ENCODE peak calls at places on chromosomes 16 and 17, in eight cellular contexts. One of them, this sample, is unnamed. For H3K36me3, the result is how much of the 10 kb centered on the place peaks cover.

GRCh38 chr17:47806026-47806912 is 15.3 kb downstream of the OSBPL7 start:
- DNase-seq in neural progenitor cell: no peak
- DNase-seq in heart left ventricle: no peak
- DNase-seq in lower lobe of right lung: no peak
- DNase-seq in upper lobe of right lung: no peak
- DNase-seq in A673: no peak
- DNase-seq in HepG2: no peak
- DNase-seq in tibial nerve: no peak
- DNase-seq in this sample: no peak

GRCh38 chr17:34456121-34456520 is 93.1 kb upstream of the CCL1 start:
- DNase-seq in lower lobe of right lung: no peak
- DNase-seq in A673: no peak
- DNase-seq in tibial nerve: no peak
- DNase-seq in heart left ventricle: no peak
- DNase-seq in neural progenitor cell: no peak
- DNase-seq in upper lobe of right lung: no peak
- DNase-seq in HepG2: no peak
- DNase-seq in this sample: no peak

GRCh38 chr16:63983401-63983800 is 1138.5 kb downstream of the CDH11 start:
- DNase-seq in A673: no peak
- DNase-seq in upper lobe of right lung: no peak
- DNase-seq in heart left ventricle: no peak
- DNase-seq in HepG2: no peak
- DNase-seq in neural progenitor cell: no peak
- DNase-seq in lower lobe of right lung: no peak
- DNase-seq in tibial nerve: no peak
- DNase-seq in this sample: no peak

GRCh38 chr17:21418446-21419298 is 42.5 kb downstream of the KCNJ12 start:
- DNase-seq in tibial nerve: no peak
- DNase-seq in A673: no peak
- DNase-seq in HepG2: no peak
- DNase-seq in heart left ventricle: no peak
- DNase-seq in lower lobe of right lung: no peak
- DNase-seq in upper lobe of right lung: peak
- DNase-seq in neural progenitor cell: no peak
- DNase-seq in this sample: peak

GRCh38 chr17:79515646-79516604 is 94.9 kb downstream of the RBFOX3 start:
- DNase-seq in lower lobe of right lung: no peak
- DNase-seq in neural progenitor cell: peak
- DNase-seq in heart left ventricle: no peak
- DNase-seq in HepG2: no peak
- DNase-seq in tibial nerve: no peak
- DNase-seq in A673: no peak
- DNase-seq in upper lobe of right lung: no peak
- DNase-seq in this sample: no peak

GRCh38 chr16:6967796-6968195 is 364.8 kb upstream of the RBFOX1 start:
- DNase-seq in tibial nerve: no peak
- DNase-seq in A673: no peak
- DNase-seq in heart left ventricle: no peak
- DNase-seq in upper lobe of right lung: no peak
- DNase-seq in HepG2: no peak
- DNase-seq in neural progenitor cell: peak
- DNase-seq in lower lobe of right lung: no peak
- DNase-seq in this sample: no peak

GRCh38 chr17:2253768-2254406 is 49.7 kb downstream of the SMG6 start:
- DNase-seq in neural progenitor cell: no peak
- DNase-seq in lower lobe of right lung: no peak
- DNase-seq in upper lobe of right lung: no peak
- DNase-seq in tibial nerve: no peak
- DNase-seq in A673: no peak
- DNase-seq in heart left ventricle: no peak
- DNase-seq in HepG2: no peak
- DNase-seq in this sample: no peak

GRCh38 chr17:72031219-72031906 is 89.5 kb upstream of the SOX9 start:
- DNase-seq in HepG2: no peak
- DNase-seq in lower lobe of right lung: no peak
- DNase-seq in heart left ventricle: no peak
- DNase-seq in A673: peak
- DNase-seq in neural progenitor cell: no peak
- DNase-seq in tibial nerve: no peak
- DNase-seq in upper lobe of right lung: no peak
- DNase-seq in this sample: no peak

GRCh38 chr17:74404218-74404617 is 27.7 kb upstream of the GPRC5C start:
- DNase-seq in upper lobe of right lung: no peak
- DNase-seq in lower lobe of right lung: no peak
- DNase-seq in A673: no peak
- DNase-seq in tibial nerve: no peak
- DNase-seq in neural progenitor cell: peak
- DNase-seq in heart left ventricle: no peak
- DNase-seq in HepG2: no peak
- DNase-seq in this sample: no peak

GRCh38 chr17:9725575-9725974 is 65.8 kb downstream of the DHRS7C start:
- DNase-seq in A673: no peak
- DNase-seq in lower lobe of right lung: no peak
- DNase-seq in neural progenitor cell: peak
- DNase-seq in tibial nerve: no peak
- DNase-seq in HepG2: peak
- DNase-seq in upper lobe of right lung: no peak
- DNase-seq in heart left ventricle: no peak
- DNase-seq in this sample: no peak

GRCh38 chr17:53794875-53795274 is 27.9 kb upstream of the KIF2B start:
- DNase-seq in lower lobe of right lung: no peak
- DNase-seq in HepG2: no peak
- DNase-seq in neural progenitor cell: no peak
- DNase-seq in heart left ventricle: no peak
- DNase-seq in tibial nerve: no peak
- DNase-seq in A673: no peak
- DNase-seq in upper lobe of right lung: no peak
- DNase-seq in this sample: no peak

GRCh38 chr17:19305761-19306159 is 56.8 kb downstream of the B9D1 start:
- DNase-seq in lower lobe of right lung: no peak
- DNase-seq in HepG2: no peak
- DNase-seq in heart left ventricle: no peak
- DNase-seq in A673: no peak
- DNase-seq in neural progenitor cell: no peak
- DNase-seq in upper lobe of right lung: no peak
- DNase-seq in tibial nerve: no peak
- DNase-seq in this sample: no peak

GRCh38 chr17:68152161-68152571 is 95.7 kb upstream of the AMZ2 start:
- DNase-seq in upper lobe of right lung: no peak
- DNase-seq in lower lobe of right lung: no peak
- DNase-seq in HepG2: no peak
- DNase-seq in heart left ventricle: peak
- DNase-seq in A673: no peak
- DNase-seq in neural progenitor cell: no peak
- DNase-seq in tibial nerve: no peak
- DNase-seq in this sample: no peak

GRCh38 chr17:68155692-68156091 is 92.2 kb upstream of the AMZ2 start:
- DNase-seq in neural progenitor cell: no peak
- DNase-seq in lower lobe of right lung: no peak
- DNase-seq in heart left ventricle: no peak
- DNase-seq in upper lobe of right lung: no peak
- DNase-seq in A673: no peak
- DNase-seq in HepG2: no peak
- DNase-seq in tibial nerve: no peak
- DNase-seq in this sample: no peak
- TF ChIP-seq CTCF in neural progenitor cell: no peak
- TF ChIP-seq CTCF in lower lobe of right lung: no peak
- TF ChIP-seq CTCF in heart left ventricle: no peak
- TF ChIP-seq CTCF in upper lobe of right lung: no peak
- TF ChIP-seq CTCF in A673: no peak
- TF ChIP-seq CTCF in HepG2: no peak
- TF ChIP-seq CTCF in tibial nerve: no peak
- TF ChIP-seq CTCF in this sample: no peak

GRCh38 chr16:88599825-88600538 is 29.8 kb downstream of the ZC3H18 start:
- DNase-seq in tibial nerve: no peak
- DNase-seq in lower lobe of right lung: peak
- DNase-seq in heart left ventricle: no peak
- DNase-seq in A673: no peak
- DNase-seq in neural progenitor cell: no peak
- DNase-seq in HepG2: no peak
- DNase-seq in upper lobe of right lung: peak
- DNase-seq in this sample: no peak

GRCh38 chr16:88599092-88599733 is 29.0 kb downstream of the ZC3H18 start:
- DNase-seq in HepG2: no peak
- DNase-seq in A673: no peak
- DNase-seq in lower lobe of right lung: peak
- DNase-seq in upper lobe of right lung: peak
- DNase-seq in heart left ventricle: peak
- DNase-seq in tibial nerve: peak
- DNase-seq in neural progenitor cell: no peak
- DNase-seq in this sample: no peak

GRCh38 chr16:88602091-88602490 is 31.9 kb downstream of the ZC3H18 start:
- DNase-seq in upper lobe of right lung: peak
- DNase-seq in A673: no peak
- DNase-seq in heart left ventricle: no peak
- DNase-seq in lower lobe of right lung: peak
- DNase-seq in neural progenitor cell: no peak
- DNase-seq in tibial nerve: no peak
- DNase-seq in HepG2: no peak
- DNase-seq in this sample: no peak

GRCh38 chr16:88601313-88602036 is 31.3 kb downstream of the ZC3H18 start:
- DNase-seq in heart left ventricle: no peak
- DNase-seq in tibial nerve: no peak
- DNase-seq in HepG2: no peak
- DNase-seq in upper lobe of right lung: no peak
- DNase-seq in A673: no peak
- DNase-seq in lower lobe of right lung: no peak
- DNase-seq in neural progenitor cell: no peak
- DNase-seq in this sample: no peak

GRCh38 chr16:88600539-88600896 is 30.3 kb downstream of the ZC3H18 start:
- DNase-seq in A673: no peak
- DNase-seq in neural progenitor cell: no peak
- DNase-seq in HepG2: no peak
- DNase-seq in lower lobe of right lung: no peak
- DNase-seq in upper lobe of right lung: no peak
- DNase-seq in heart left ventricle: no peak
- DNase-seq in tibial nerve: no peak
- DNase-seq in this sample: no peak
- H3K36me3 ChIP-seq in A673: under half
- H3K36me3 ChIP-seq in neural progenitor cell: under half
- H3K36me3 ChIP-seq in HepG2: under half
- H3K36me3 ChIP-seq in lower lobe of right lung: half or more
- H3K36me3 ChIP-seq in upper lobe of right lung: under half
- H3K36me3 ChIP-seq in heart left ventricle: under half
- H3K36me3 ChIP-seq in tibial nerve: under half
- H3K36me3 ChIP-seq in this sample: under half

DNA sequence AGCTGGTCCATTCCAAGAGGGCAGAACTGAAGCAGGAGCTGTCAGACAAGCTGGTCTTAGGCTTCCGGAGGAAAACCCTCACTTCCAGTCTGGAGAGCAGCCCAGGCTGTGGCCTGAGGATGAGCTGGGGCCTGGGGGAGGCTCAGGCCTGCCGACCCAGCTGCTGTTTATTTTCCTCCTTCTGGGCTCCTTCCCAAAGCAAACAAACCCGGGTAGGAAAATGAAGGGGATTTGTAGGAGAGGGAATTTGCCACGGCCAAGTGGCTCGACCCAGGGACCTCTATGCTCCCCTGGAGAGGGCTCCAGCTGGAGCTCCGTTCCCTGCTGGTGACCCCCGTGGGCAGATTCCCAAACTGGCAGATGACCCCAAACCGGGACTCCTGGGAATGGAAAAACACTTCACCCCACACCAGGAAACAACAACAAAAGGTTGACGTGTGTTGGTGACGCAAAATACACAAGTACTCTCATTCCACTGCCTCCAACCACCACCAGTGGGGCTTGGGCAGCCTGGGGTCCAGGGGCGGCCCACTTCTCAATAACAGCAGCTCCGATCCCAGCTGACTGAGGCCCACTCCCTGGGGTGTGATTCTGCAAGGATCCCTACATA is 8.8 kb downstream of the JUP start:
- DNase-seq in HepG2: peak
- DNase-seq in upper lobe of right lung: peak
- DNase-seq in neural progenitor cell: no peak
- DNase-seq in lower lobe of right lung: peak
- DNase-seq in heart left ventricle: peak
- DNase-seq in tibial nerve: peak
- DNase-seq in A673: no peak
- DNase-seq in this sample: peak
- TF ChIP-seq CTCF in HepG2: no peak
- TF ChIP-seq CTCF in upper lobe of right lung: no peak
- TF ChIP-seq CTCF in neural progenitor cell: no peak
- TF ChIP-seq CTCF in lower lobe of right lung: no peak
- TF ChIP-seq CTCF in heart left ventricle: no peak
- TF ChIP-seq CTCF in tibial nerve: no peak
- TF ChIP-seq CTCF in A673: no peak
- TF ChIP-seq CTCF in this sample: no peak

GRCh38 chr17:81483862-81484194 is 28.8 kb downstream of the ACTG1 start:
- DNase-seq in tibial nerve: no peak
- DNase-seq in heart left ventricle: no peak
- DNase-seq in HepG2: no peak
- DNase-seq in lower lobe of right lung: no peak
- DNase-seq in neural progenitor cell: peak
- DNase-seq in A673: no peak
- DNase-seq in upper lobe of right lung: no peak
- DNase-seq in this sample: no peak

GRCh38 chr17:81481815-81482505 is 30.6 kb downstream of the ACTG1 start:
- DNase-seq in neural progenitor cell: no peak
- DNase-seq in tibial nerve: no peak
- DNase-seq in A673: no peak
- DNase-seq in lower lobe of right lung: no peak
- DNase-seq in heart left ventricle: no peak
- DNase-seq in HepG2: no peak
- DNase-seq in upper lobe of right lung: no peak
- DNase-seq in this sample: no peak

GRCh38 chr17:81484195-81484979 is 28.2 kb downstream of the ACTG1 start:
- DNase-seq in HepG2: peak
- DNase-seq in lower lobe of right lung: peak
- DNase-seq in neural progenitor cell: peak
- DNase-seq in upper lobe of right lung: peak
- DNase-seq in tibial nerve: peak
- DNase-seq in A673: peak
- DNase-seq in heart left ventricle: peak
- DNase-seq in this sample: peak

GRCh38 chr17:81482673-81483072 is 29.9 kb downstream of the ACTG1 start:
- DNase-seq in lower lobe of right lung: no peak
- DNase-seq in tibial nerve: no peak
- DNase-seq in neural progenitor cell: no peak
- DNase-seq in A673: no peak
- DNase-seq in HepG2: no peak
- DNase-seq in upper lobe of right lung: no peak
- DNase-seq in heart left ventricle: no peak
- DNase-seq in this sample: no peak

GRCh38 chr17:81483085-81483861 is 29.3 kb downstream of the ACTG1 start:
- DNase-seq in lower lobe of right lung: no peak
- DNase-seq in tibial nerve: no peak
- DNase-seq in A673: no peak
- DNase-seq in upper lobe of right lung: no peak
- DNase-seq in neural progenitor cell: peak
- DNase-seq in heart left ventricle: peak
- DNase-seq in HepG2: no peak
- DNase-seq in this sample: peak
- H3K36me3 ChIP-seq in lower lobe of right lung: under half
- H3K36me3 ChIP-seq in tibial nerve: under half
- H3K36me3 ChIP-seq in A673: under half
- H3K36me3 ChIP-seq in upper lobe of right lung: under half
- H3K36me3 ChIP-seq in neural progenitor cell: under half
- H3K36me3 ChIP-seq in heart left ventricle: under half
- H3K36me3 ChIP-seq in HepG2: under half
- H3K36me3 ChIP-seq in this sample: under half

This sample was measured in cardiac muscle cell.